ENCODE peak calls at places on chromosome 3, in six cellular contexts. F is aorta, Z is hepatocyte, N is endodermal cell, H is tibial nerve, D is A549. X is an unnamed sample.
A peak's percentile ranks its signal among the peaks of the same experiment; 100 is the strongest.

GRCh38 chr3:32575451-32575850 is 4.8 kb upstream of the DYNC1LI1 start:
- DNase-seq in H (no peak), D (no peak), N (no peak), F (no peak), Z (no peak), X (no peak)

GRCh38 chr3:72163809-72164634 is 379.1 kb upstream of the PROK2 start:
- DNase-seq in F (no peak), Z (no peak), D (no peak), H (no peak), N (no peak), X (no peak)

GRCh38 chr3:58657036-58657435 is 9.5 kb downstream of the FAM3D start:
- DNase-seq in F (no peak), H (no peak), D (no peak), N (no peak), Z (no peak), X (no peak)

GRCh38 chr3:13012228-13012691 is 61.0 kb downstream of the IQSEC1 start:
- DNase-seq in F (peak; percentile 89), D (no peak), N (no peak), H (peak; percentile 56), Z (no peak), X (no peak)

GRCh38 chr3:134801204-134801958 is 6.3 kb downstream of the EPHB1 start:
- DNase-seq in N (no peak), Z (no peak), F (no peak), H (no peak), D (no peak), X (no peak)

GRCh38 chr3:195870937-195871336 is 37.4 kb downstream of the TNK2 start:
- DNase-seq in H (no peak), N (no peak), D (no peak), F (peak; percentile 61), Z (no peak), X (no peak)

GRCh38 chr3:107408513-107408912 is 31.3 kb downstream of the CCDC54 start:
- DNase-seq in F (no peak), N (no peak), Z (no peak), D (no peak), H (no peak), X (no peak)

GRCh38 chr3:125480656-125481374 is 39.2 kb downstream of the SNX4 start:
- DNase-seq in D (no peak), Z (no peak), N (no peak), F (no peak), H (no peak), X (no peak)

GRCh38 chr3:159263750-159264561 is 462.1 kb downstream of the MFSD1 start:
- DNase-seq in N (peak; percentile 59), Z (peak; percentile 69), F (no peak), D (peak; percentile 19), H (no peak), X (no peak)

GRCh38 chr3:102074951-102075350 is 225.6 kb downstream of the NFKBIZ start:
- DNase-seq in H (no peak), N (no peak), Z (no peak), D (no peak), F (no peak), X (no peak)

GRCh38 chr3:150255416-150255815 is 152.7 kb upstream of the TSC22D2 start:
- DNase-seq in H (no peak), Z (no peak), F (no peak), D (no peak), N (no peak), X (no peak)

GRCh38 chr3:46358466-46358865 is 4.6 kb downstream of the CCR2 start:
- DNase-seq in H (no peak), N (no peak), F (no peak), Z (no peak), D (no peak), X (no peak)

GRCh38 chr3:142850395-142851023 is 38.4 kb downstream of the PCOLCE2 start:
- DNase-seq in F (no peak), N (no peak), Z (peak; percentile 21), H (no peak), D (peak; percentile 17), X (no peak)

GRCh38 chr3:123055352-123055751 is 11.5 kb upstream of the PDIA5 start:
- DNase-seq in H (no peak), Z (no peak), F (no peak), D (no peak), N (no peak), X (no peak)

GRCh38 chr3:151971814-151972579 is 98.6 kb downstream of the SUCNR1 start:
- DNase-seq in H (no peak), N (peak; percentile 70), F (no peak), D (no peak), Z (peak; percentile 52), X (no peak)

GRCh38 chr3:159416854-159417253 is 571.8 kb upstream of the IL12A start:
- DNase-seq in Z (no peak), F (no peak), D (no peak), H (no peak), N (no peak), X (no peak)

GRCh38 chr3:147130461-147130860 is 275.9 kb downstream of the ZIC4 start:
- DNase-seq in D (no peak), H (no peak), F (no peak), Z (no peak), N (no peak), X (no peak)

GRCh38 chr3:13867727-13868126 is 12.1 kb downstream of the WNT7A start:
- DNase-seq in D (no peak), N (no peak), Z (no peak), F (peak; percentile 9), H (no peak), X (no peak)

GRCh38 chr3:126133606-126134005 is 46.8 kb downstream of the ALDH1L1 start:
- DNase-seq in N (no peak), H (no peak), D (no peak), F (peak; percentile 46), Z (no peak), X (no peak)

GRCh38 chr3:152365766-152366593 is 97.3 kb downstream of the MBNL1 start:
- DNase-seq in D (no peak), N (no peak), Z (no peak), F (no peak), H (no peak), X (no peak)

GRCh38 chr3:182241777-182242556 is 530.2 kb downstream of the SOX2 start:
- DNase-seq in F (no peak), H (peak; percentile 40), D (no peak), N (no peak), Z (peak; percentile 39), X (no peak)

GRCh38 chr3:56763233-56763632 is 38.5 kb downstream of the ARHGEF3 start:
- DNase-seq in Z (no peak), D (no peak), H (no peak), F (no peak), N (no peak), X (no peak)

GRCh38 chr3:146159616-146160232 is 1.3 kb downstream of the PLOD2 start:
- DNase-seq in D (no peak), H (no peak), N (no peak), Z (no peak), F (no peak), X (no peak)

GRCh38 chr3:62368705-62369475 is 4.5 kb downstream of the FEZF2 start:
- DNase-seq in H (no peak), F (peak; percentile 72), N (peak; percentile 87), Z (no peak), D (no peak), X (no peak)

GRCh38 chr3:5194801-5195509 is 7.4 kb downstream of the EDEM1 start:
- DNase-seq in N (no peak), F (no peak), H (no peak), D (peak; percentile 70), Z (peak; percentile 77), X (no peak)

GRCh38 chr3:67947808-67948508 is 293.5 kb upstream of the SUCLG2 start:
- DNase-seq in H (no peak), F (no peak), Z (peak; percentile 77), D (no peak), N (peak; percentile 95), X (peak; percentile 23)

GRCh38 chr3:64593350-64593749 is 94.5 kb downstream of the ADAMTS9 start:
- DNase-seq in F (no peak), H (no peak), Z (no peak), N (no peak), D (no peak), X (no peak)

GRCh38 chr3:104281713-104282112 is 1085.0 kb upstream of the ALCAM start:
- DNase-seq in Z (no peak), F (no peak), N (no peak), D (no peak), H (no peak), X (no peak)
- H3K9me3 ChIP-seq in Z (no peaks in the 10 kb centered on the region), F (peaks cover 2% of the 10 kb centered on the region), N (peaks cover 96% of the 10 kb centered on the region), D (peaks cover 4% of the 10 kb centered on the region), H (peaks cover 17% of the 10 kb centered on the region), X (no peaks in the 10 kb centered on the region)

DNA sequence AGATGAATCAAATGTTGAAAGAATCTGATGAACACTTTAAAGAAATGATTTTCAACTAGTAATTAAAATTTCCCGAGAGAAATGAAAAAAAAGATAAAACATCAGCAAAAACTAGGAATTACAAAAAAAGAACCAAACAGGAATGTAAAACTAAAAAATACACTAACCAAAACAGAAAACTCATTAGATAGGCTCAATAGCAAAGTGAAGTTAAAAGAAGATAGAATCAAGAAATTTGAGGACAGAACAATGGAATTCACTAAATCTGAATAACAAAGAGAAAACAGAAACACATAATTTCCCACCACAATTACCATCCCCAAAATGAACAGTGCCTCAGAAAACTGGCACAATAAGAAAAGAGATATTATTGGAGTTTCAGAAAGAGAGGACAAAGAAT is 290.1 kb upstream of the CNTN4 start:
- DNase-seq in F (no peak), D (no peak), H (no peak), Z (no peak), N (no peak), X (no peak)
- H3K9me3 ChIP-seq in F (peaks cover 6% of the 10 kb centered on the region), D (peaks cover 4% of the 10 kb centered on the region), H (no peaks in the 10 kb centered on the region), Z (no peaks in the 10 kb centered on the region), N (peaks cover 52% of the 10 kb centered on the region), X (no peaks in the 10 kb centered on the region)

DNA sequence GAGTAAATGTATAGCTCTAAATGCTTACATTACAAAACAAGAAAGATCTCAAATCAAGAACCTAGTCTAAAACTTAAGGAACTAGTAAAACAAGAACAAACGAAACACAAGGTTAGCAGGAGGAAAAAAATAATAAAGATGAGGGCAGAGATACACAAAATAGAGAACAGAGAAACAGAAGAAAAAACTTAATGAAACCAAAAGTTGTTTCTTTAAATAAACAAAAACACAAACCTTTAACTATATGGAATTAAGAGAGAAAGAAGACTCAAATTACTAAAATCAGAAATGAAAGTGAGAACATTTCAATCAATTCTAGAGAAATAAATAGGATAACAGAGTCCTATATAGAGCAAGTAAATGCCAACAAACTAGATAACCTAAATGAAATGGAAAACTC is 59.6 kb downstream of the DLG1 start:
- DNase-seq in F (no peak), D (no peak), H (no peak), N (no peak), Z (no peak), X (no peak)
- H3K9me3 ChIP-seq in F (peaks cover 5% of the 10 kb centered on the region), D (peaks cover 22% of the 10 kb centered on the region), H (peaks cover 18% of the 10 kb centered on the region), N (peaks cover 50% of the 10 kb centered on the region), Z (no peaks in the 10 kb centered on the region), X (no peaks in the 10 kb centered on the region)

GRCh38 chr3:44734646-44735168 is 5.3 kb downstream of the ZNF501 start:
- DNase-seq in N (no peak), F (no peak), Z (no peak), H (no peak), D (no peak), X (no peak)

DNA sequence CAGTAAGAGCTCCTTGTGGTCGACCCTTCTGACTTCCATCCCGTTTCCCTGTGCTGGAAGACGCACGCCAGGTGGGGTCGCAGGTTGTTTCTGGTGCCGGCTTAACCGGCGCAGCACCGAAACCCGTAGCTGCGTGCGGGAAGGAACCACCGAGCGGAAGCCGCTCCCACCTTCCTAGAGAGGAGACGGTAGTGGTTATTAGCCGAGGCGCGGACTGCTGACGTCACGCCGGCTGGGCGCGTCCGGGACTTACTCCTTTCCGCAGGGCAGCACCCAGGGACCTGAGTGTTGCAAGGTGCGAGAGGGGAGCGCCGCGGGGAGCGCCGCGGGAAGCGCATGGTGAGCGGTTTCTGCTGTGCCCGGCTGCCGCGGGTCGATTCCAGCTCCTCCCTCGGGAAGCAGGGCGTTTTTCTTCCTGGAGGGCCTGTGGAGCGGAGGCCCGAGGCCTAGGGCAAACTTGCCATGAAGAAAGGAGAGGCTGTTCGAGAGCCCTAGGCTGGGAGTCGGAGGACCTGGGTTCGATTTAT is at the start of gene ZNF501:
- DNase-seq in F (peak; percentile 98), D (no peak), N (peak; percentile 96), H (peak; percentile 80), Z (peak; percentile 94), X (peak; percentile 51)
- H3K9me3 ChIP-seq in F (peaks cover 12% of the 10 kb centered on the region), D (peaks cover 56% of the 10 kb centered on the region), N (peaks cover 92% of the 10 kb centered on the region), H (peaks cover 69% of the 10 kb centered on the region), Z (peaks cover 25% of the 10 kb centered on the region), X (peaks cover 29% of the 10 kb centered on the region)

X was measured in T-helper 17 cell.